ENCODE peak calls at places on chromosomes 13 and 19, in five cellular contexts. C, V, H, T and I are unnamed samples.

GRCh38 chr13:51370116-51370515 is 30.6 kb downstream of the SERPINE3 start:
- DNase-seq in C (peak; percentile 76), V (peak; percentile 77), H (no peak), T (peak; percentile 66), I (no peak)

GRCh38 chr13:26112843-26113242 is 61.0 kb upstream of the SHISA2 start:
- DNase-seq in C (peak; percentile 7), V (peak; percentile 51), H (no peak), T (no peak), I (peak; percentile 3)

GRCh38 chr13:50123002-50123401 is 107.8 kb downstream of the KCNRG start:
- DNase-seq in C (no peak), V (no peak), H (no peak), T (no peak), I (no peak)

GRCh38 chr19:2294377-2295335 is 12.7 kb upstream of the PEAK3 start:
- DNase-seq in C (peak; percentile 74), V (peak; percentile 39), H (no peak), T (peak; percentile 96), I (peak; percentile 36)

GRCh38 chr13:49635599-49636433 is 7.5 kb downstream of the ARL11 start:
- DNase-seq in C (peak; percentile 78), V (peak; percentile 86), H (peak; percentile 5), T (peak; percentile 72), I (no peak)

GRCh38 chr19:33447336-33448158 is 74.0 kb downstream of the CEBPG start:
- DNase-seq in C (no peak), V (no peak), H (no peak), T (no peak), I (no peak)

GRCh38 chr13:74145249-74145970 is 11.2 kb upstream of the KLF12 start:
- DNase-seq in C (peak; percentile 35), V (peak; percentile 75), H (no peak), T (peak; percentile 49), I (peak; percentile 11)

GRCh38 chr13:97934590-97934989 is 18.9 kb upstream of the IPO5 start:
- DNase-seq in C (no peak), V (no peak), H (no peak), T (no peak), I (peak; percentile 46)

GRCh38 chr13:22278336-22278929 is 607.6 kb downstream of the FGF9 start:
- DNase-seq in C (no peak), V (peak; percentile 0), H (peak; percentile 46), T (peak; percentile 12), I (peak; percentile 27)

GRCh38 chr13:95643471-95643813 is 1.1 kb downstream of the DZIP1 start:
- DNase-seq in C (peak; percentile 58), V (peak; percentile 63), H (no peak), T (peak; percentile 54), I (peak; percentile 62)

GRCh38 chr13:52707375-52707774 is 32.2 kb downstream of the CNMD start:
- DNase-seq in C (no peak), V (peak; percentile 13), H (no peak), T (no peak), I (no peak)

GRCh38 chr13:89940383-89940782 is 1407.1 kb upstream of the MIR17HG start:
- DNase-seq in C (no peak), V (no peak), H (no peak), T (no peak), I (no peak)

GRCh38 chr19:3818918-3819317 is 32.7 kb upstream of the MATK start:
- DNase-seq in C (no peak), V (no peak), H (no peak), T (no peak), I (no peak)

GRCh38 chr19:2049741-2050348 is 1.2 kb downstream of the MKNK2 start:
- DNase-seq in C (peak; percentile 83), V (peak; percentile 77), H (no peak), T (peak; percentile 67), I (peak; percentile 76)

GRCh38 chr13:113943821-113944565 is 29.9 kb downstream of the C13orf46 start:
- DNase-seq in C (no peak), V (no peak), H (no peak), T (no peak), I (no peak)

GRCh38 chr13:52024481-52024880 is at the start of gene UTP14C:
- DNase-seq in C (no peak), V (no peak), H (no peak), T (no peak), I (no peak)

GRCh38 chr13:99015606-99016520 is 38.0 kb upstream of the DOCK9 start:
- DNase-seq in C (no peak), V (peak; percentile 19), H (no peak), T (peak; percentile 33), I (no peak)

GRCh38 chr19:11142528-11143171 is 12.9 kb downstream of the SPC24 start:
- DNase-seq in C (peak; percentile 96), V (peak; percentile 97), H (no peak), T (peak; percentile 94), I (peak; percentile 98)

GRCh38 chr19:15195987-15196682 is 4.7 kb downstream of the NOTCH3 start:
- DNase-seq in C (peak; percentile 36), V (no peak), H (no peak), T (no peak), I (peak; percentile 62)

GRCh38 chr19:35269425-35270117 is 809 bp downstream of the USF2 start:
- DNase-seq in C (peak; percentile 80), V (peak; percentile 84), H (peak; percentile 61), T (peak; percentile 74), I (peak; percentile 92)

GRCh38 chr13:99028890-99029289 is 51.0 kb upstream of the DOCK9 start:
- DNase-seq in C (no peak), V (peak; percentile 10), H (no peak), T (no peak), I (no peak)

GRCh38 chr19:2537544-2537943 is 61.6 kb downstream of the GADD45B start:
- DNase-seq in C (no peak), V (no peak), H (no peak), T (no peak), I (no peak)

GRCh38 chr13:99566125-99567083 is 65.1 kb downstream of the TM9SF2 start:
- DNase-seq in C (no peak), V (no peak), H (no peak), T (no peak), I (no peak)

GRCh38 chr13:58950911-58951310 is 1212.8 kb downstream of the DIAPH3 start:
- DNase-seq in C (no peak), V (no peak), H (no peak), T (no peak), I (no peak)

GRCh38 chr13:23081901-23082300 is 98.9 kb upstream of the SGCG start:
- DNase-seq in C (no peak), V (no peak), H (no peak), T (no peak), I (no peak)